ENCODE peak calls at places on chromosomes 13 and 19, in seven cellular contexts. B is stimulated activated CD8-positive, alpha-beta memory T cell treated with anti-CD3 and anti-CD28 coated beads, Interleukin-12 subunit alpha, Interleukin-12 subunit beta, amount 100 ng/mL, for 1 hour; X is iPS-NIHi11; Z is NCI-H460; A is CD8-positive, alpha-beta T cell; L is GM03348; M is NCI-H1092. J is an unnamed sample.

GRCh38 chr19:7515471-7516226 is at the start of gene ZNF358:
- DNase-seq in A (peak; percentile 23), Z (no peak), L (peak; percentile 95), M (peak; percentile 38), B (no peak), X (peak; percentile 98), J (peak; percentile 31)

GRCh38 chr19:20165971-20166592 is 932 bp upstream of the ZNF486 start:
- DNase-seq in M (no peak), B (no peak), X (no peak), A (no peak), L (no peak), Z (no peak), J (no peak)

GRCh38 chr13:29487466-29488454 is 107.7 kb downstream of the SLC7A1 start:
- DNase-seq in B (no peak), X (no peak), M (no peak), A (no peak), Z (no peak), L (no peak), J (no peak)

GRCh38 chr13:44514278-44514677 is 61.9 kb downstream of the TSC22D1 start:
- DNase-seq in M (no peak), Z (no peak), X (no peak), L (no peak), B (no peak), A (no peak), J (no peak)

GRCh38 chr13:29577135-29578051 is 18.1 kb downstream of the SLC7A1 start:
- DNase-seq in X (no peak), A (no peak), B (no peak), Z (no peak), M (no peak), L (no peak), J (no peak)

GRCh38 chr19:53010494-53010893 is 3.2 kb upstream of the ERVV-1 start:
- DNase-seq in X (peak; percentile 72), A (no peak), Z (no peak), M (no peak), L (no peak), B (no peak), J (no peak)

GRCh38 chr13:73416093-73416492 is 357.3 kb downstream of the KLF5 start:
- DNase-seq in M (no peak), A (no peak), B (no peak), X (no peak), L (peak; percentile 16), Z (no peak), J (no peak)

GRCh38 chr13:51534075-51534817 is 50.0 kb upstream of the WDFY2 start:
- DNase-seq in X (no peak), M (no peak), B (peak; percentile 19), L (peak; percentile 59), Z (no peak), A (peak; percentile 25), J (no peak)

GRCh38 chr13:36750946-36751345 is 68.1 kb upstream of the RFXAP start:
- DNase-seq in X (no peak), L (no peak), A (no peak), M (no peak), B (no peak), Z (no peak), J (no peak)